ENCODE peak calls at places on chromosomes 6 and 20, in eight cellular contexts. Y is neural progenitor cell, D is activated B cell treated with CpG ODN at 0.5 μM for 24 hours, F is tibial nerve, B is cardiac fibroblast, O is mesothelial cell of epicardium, Q is PC-9, L is AG04450. A is an unnamed sample.
A peak's percentile ranks its signal among the peaks of the same experiment; 100 is the strongest.

GRCh38 chr6:35381132-35381531 is 38.8 kb downstream of the PPARD start:
- DNase-seq in Y (no peak), D (no peak), F (no peak), B (no peak), O (no peak), Q (no peak), L (no peak), A (no peak)

GRCh38 chr6:155528982-155529453 is 73.4 kb upstream of the NOX3 start:
- DNase-seq in Y (no peak), D (no peak), F (no peak), B (peak; percentile 95), O (no peak), Q (peak; percentile 36), L (peak; percentile 53), A (no peak)

GRCh38 chr20:47453167-47453782 is 48.4 kb upstream of the NCOA3 start:
- DNase-seq in Y (no peak), D (no peak), F (no peak), B (peak; percentile 75), O (no peak), Q (peak; percentile 92), L (peak; percentile 68), A (no peak)

GRCh38 chr6:2209226-2209809 is 36.1 kb downstream of the GMDS start:
- DNase-seq in Y (peak; percentile 70), D (no peak), F (no peak), B (peak; percentile 34), O (no peak), Q (peak; percentile 38), L (no peak), A (no peak)

GRCh38 chr6:84635081-84635745 is 129.2 kb downstream of the TBX18 start:
- DNase-seq in Y (no peak), D (no peak), F (no peak), B (peak; percentile 90), O (no peak), Q (peak; percentile 65), L (no peak), A (no peak)

GRCh38 chr6:140711019-140711613 is 1336.7 kb upstream of the CITED2 start:
- DNase-seq in Y (no peak), D (no peak), F (no peak), B (no peak), O (no peak), Q (no peak), L (no peak), A (no peak)

GRCh38 chr6:1055015-1055921 is 256.6 kb upstream of the FOXQ1 start:
- DNase-seq in Y (no peak), D (no peak), F (no peak), B (no peak), O (peak; percentile 35), Q (peak; percentile 71), L (no peak), A (no peak)

GRCh38 chr6:140579918-140580317 is 1205.5 kb upstream of the CITED2 start:
- DNase-seq in Y (no peak), D (no peak), F (no peak), B (no peak), O (no peak), Q (no peak), L (no peak), A (no peak)

GRCh38 chr6:162528538-162528937 is 199.0 kb downstream of the PRKN start:
- DNase-seq in Y (no peak), D (no peak), F (no peak), B (no peak), O (no peak), Q (no peak), L (no peak), A (no peak)

GRCh38 chr20:62320581-62321354 is 18.0 kb downstream of the ADRM1 start:
- DNase-seq in Y (peak; percentile 33), D (no peak), F (no peak), B (no peak), O (no peak), Q (no peak), L (no peak), A (no peak)

GRCh38 chr6:50929323-50929722 is 110.7 kb downstream of the TFAP2B start:
- DNase-seq in Y (peak; percentile 8), D (no peak), F (no peak), B (no peak), O (no peak), Q (no peak), L (no peak), A (no peak)

GRCh38 chr6:121480099-121480713 is 44.8 kb downstream of the GJA1 start:
- DNase-seq in Y (no peak), D (no peak), F (no peak), B (no peak), O (no peak), Q (no peak), L (no peak), A (no peak)

GRCh38 chr20:20017852-20018245 is 687 bp downstream of the NAA20 start:
- DNase-seq in Y (no peak), D (no peak), F (no peak), B (no peak), O (no peak), Q (no peak), L (no peak), A (peak; percentile 20)

GRCh38 chr6:108746841-108747575 is 101.2 kb upstream of the ARMC2 start:
- DNase-seq in Y (no peak), D (no peak), F (no peak), B (no peak), O (no peak), Q (no peak), L (no peak), A (no peak)

GRCh38 chr6:107105511-107106116 is 9.7 kb downstream of the BEND3 start:
- DNase-seq in Y (peak; percentile 36), D (no peak), F (no peak), B (no peak), O (no peak), Q (no peak), L (no peak), A (no peak)

GRCh38 chr20:17767624-17768023 is 67.9 kb downstream of the BANF2 start:
- DNase-seq in Y (no peak), D (no peak), F (no peak), B (no peak), O (no peak), Q (no peak), L (no peak), A (no peak)

GRCh38 chr20:3406481-3407425 is 716 bp downstream of the DNAAF9 start:
- DNase-seq in Y (peak; percentile 60), D (peak; percentile 17), F (peak; percentile 36), B (peak; percentile 56), O (peak; percentile 43), Q (no peak), L (no peak), A (peak; percentile 15)

GRCh38 chr20:5127204-5127858 is 523 bp downstream of the CDS2 start:
- DNase-seq in Y (no peak), D (no peak), F (peak; percentile 23), B (peak; percentile 38), O (peak; percentile 45), Q (peak; percentile 68), L (no peak), A (peak; percentile 49)

GRCh38 chr6:30709101-30709868 is 7.8 kb downstream of the MDC1 start:
- DNase-seq in Y (no peak), D (no peak), F (no peak), B (no peak), O (no peak), Q (no peak), L (no peak), A (no peak)

DNA sequence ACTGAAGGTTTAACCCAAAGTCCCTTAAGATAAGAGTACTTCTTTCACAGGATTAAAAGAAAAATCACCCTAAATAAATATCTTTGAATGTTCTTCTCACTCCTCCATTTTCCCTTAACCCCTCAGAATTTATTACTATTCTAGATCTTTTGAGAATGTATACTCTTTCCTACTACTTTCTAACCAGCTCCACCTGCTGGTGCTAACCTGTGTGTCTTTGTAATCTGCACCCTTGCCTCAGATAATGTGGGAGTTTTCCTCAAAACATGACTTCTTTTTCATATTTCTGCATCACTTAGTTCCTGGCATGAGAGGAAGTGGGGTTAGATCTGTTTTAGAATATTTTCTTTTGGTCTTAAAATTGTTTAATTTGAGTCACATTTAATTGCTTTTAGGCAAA is 394.2 kb downstream of the BMP2 start:
- DNase-seq in Y (peak; percentile 32), D (no peak), F (peak; percentile 32), B (peak; percentile 27), O (no peak), Q (no peak), L (no peak), A (no peak)
- TF ChIP-seq CTCF in Y (peak; percentile 65), D (no peak), F (no peak), B (peak; percentile 40), O (peak; percentile 27), Q (peak; percentile 50), L (no peak), A (no peak)

GRCh38 chr6:62039602-62040001 is 246.4 kb downstream of the KHDRBS2 start:
- DNase-seq in Y (no peak), D (no peak), F (no peak), B (no peak), O (no peak), Q (no peak), L (no peak), A (no peak)

DNA sequence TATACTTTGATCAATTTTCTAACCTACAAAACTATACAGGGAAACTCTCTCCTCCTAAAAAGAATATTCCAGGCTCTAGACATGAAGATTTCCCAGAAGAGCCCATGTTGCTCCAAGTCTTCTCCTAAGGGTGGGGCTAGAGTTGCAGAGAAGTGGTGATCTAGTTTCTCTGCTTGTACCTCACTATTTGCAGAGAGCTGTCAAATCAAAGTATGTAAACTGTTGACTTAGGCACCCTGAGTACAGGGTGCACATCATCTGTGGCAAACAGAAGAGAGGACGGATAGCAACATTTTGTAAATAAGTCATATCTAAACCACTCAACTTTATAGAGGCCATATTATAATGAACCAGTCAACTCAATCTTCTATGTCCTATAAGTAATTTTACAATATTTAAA is 250.1 kb downstream of the KHDRBS2 start:
- DNase-seq in Y (no peak), D (no peak), F (no peak), B (no peak), O (no peak), Q (no peak), L (no peak), A (no peak)
- TF ChIP-seq CTCF in Y (no peak), D (no peak), F (no peak), B (no peak), O (no peak), Q (no peak), L (no peak), A (no peak)

DNA sequence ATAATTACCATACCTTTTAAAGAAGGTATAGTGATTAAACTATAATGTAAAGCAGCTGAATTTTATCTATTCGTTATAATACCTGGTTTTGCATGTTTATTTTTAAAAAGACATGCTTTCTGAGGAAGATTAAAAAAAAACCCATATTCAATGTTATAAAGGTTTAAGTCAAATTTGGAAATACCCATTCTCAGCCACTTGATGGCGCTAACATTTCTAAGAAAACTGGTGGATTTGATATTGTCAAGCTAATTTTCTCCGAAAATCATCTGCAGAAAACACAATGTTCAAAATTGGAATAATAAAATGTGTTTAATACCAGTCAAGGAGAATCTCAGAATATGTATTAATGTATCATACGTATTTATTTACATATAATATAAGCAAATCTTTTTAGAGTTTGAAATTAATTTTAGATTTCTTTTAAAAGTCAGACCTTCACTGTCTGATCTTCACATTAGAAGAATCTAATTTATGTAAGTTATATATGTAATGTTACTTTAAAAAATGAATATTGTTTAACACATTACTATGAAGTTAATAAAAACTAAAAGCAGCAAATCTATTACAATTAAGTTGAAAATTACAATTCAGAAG is 35.0 kb downstream of the SHPRH start:
- DNase-seq in Y (peak; percentile 53), D (no peak), F (peak; percentile 18), B (peak; percentile 76), O (no peak), Q (no peak), L (peak; percentile 13), A (no peak)
- TF ChIP-seq CTCF in Y (peak; percentile 93), D (peak; percentile 88), F (peak; percentile 58), B (peak; percentile 53), O (peak; percentile 88), Q (peak; percentile 84), L (peak; percentile 73), A (peak; percentile 82)

GRCh38 chr20:10316582-10316981 is 98.0 kb downstream of the SNAP25 start:
- DNase-seq in Y (no peak), D (no peak), F (no peak), B (no peak), O (no peak), Q (no peak), L (no peak), A (no peak)
- TF ChIP-seq CTCF in Y (peak; percentile 8), D (no peak), F (no peak), B (peak; percentile 6), O (no peak), Q (peak; percentile 44), L (peak; percentile 6), A (no peak)

A was measured in natural killer cell.